ENCODE peak calls at places on chromosomes 4 and X, in eight cellular contexts. One of them, this sample, is unnamed.

GRCh38 chr4:118835896-118836762 is at the start of gene SEC24D:
- DNase-seq in spleen: peak
- DNase-seq in CD8-positive, alpha-beta memory T cell: peak
- DNase-seq in ovary: peak
- DNase-seq in AG04449: no peak
- DNase-seq in uterus: peak
- DNase-seq in endothelial cell of umbilical vein: peak
- DNase-seq in HCT116: peak
- DNase-seq in this sample: peak

GRCh38 chrX:42567268-42567667 is 210.7 kb downstream of the PPP1R2C start:
- DNase-seq in spleen: no peak
- DNase-seq in CD8-positive, alpha-beta memory T cell: no peak
- DNase-seq in ovary: no peak
- DNase-seq in AG04449: no peak
- DNase-seq in uterus: no peak
- DNase-seq in endothelial cell of umbilical vein: no peak
- DNase-seq in HCT116: no peak
- DNase-seq in this sample: no peak

GRCh38 chr4:103137446-103137827 is 37.8 kb upstream of the BDH2 start:
- DNase-seq in spleen: no peak
- DNase-seq in CD8-positive, alpha-beta memory T cell: no peak
- DNase-seq in ovary: no peak
- DNase-seq in AG04449: no peak
- DNase-seq in uterus: no peak
- DNase-seq in endothelial cell of umbilical vein: peak
- DNase-seq in HCT116: no peak
- DNase-seq in this sample: no peak

GRCh38 chrX:40468033-40468979 is 112.5 kb upstream of the ATP6AP2 start:
- DNase-seq in spleen: no peak
- DNase-seq in CD8-positive, alpha-beta memory T cell: no peak
- DNase-seq in ovary: no peak
- DNase-seq in AG04449: no peak
- DNase-seq in uterus: peak
- DNase-seq in endothelial cell of umbilical vein: peak
- DNase-seq in HCT116: peak
- DNase-seq in this sample: peak

GRCh38 chrX:57772637-57773036 is 92.6 kb upstream of the NLRP2B start:
- DNase-seq in spleen: no peak
- DNase-seq in CD8-positive, alpha-beta memory T cell: no peak
- DNase-seq in ovary: no peak
- DNase-seq in AG04449: no peak
- DNase-seq in uterus: no peak
- DNase-seq in endothelial cell of umbilical vein: no peak
- DNase-seq in HCT116: no peak
- DNase-seq in this sample: no peak

GRCh38 chr4:99591757-99592156 is 17.1 kb downstream of the MTTP start:
- DNase-seq in spleen: no peak
- DNase-seq in CD8-positive, alpha-beta memory T cell: no peak
- DNase-seq in ovary: no peak
- DNase-seq in AG04449: no peak
- DNase-seq in uterus: no peak
- DNase-seq in endothelial cell of umbilical vein: no peak
- DNase-seq in HCT116: no peak
- DNase-seq in this sample: no peak

GRCh38 chr4:93684571-93684970 is 144.0 kb upstream of the ATOH1 start:
- DNase-seq in spleen: no peak
- DNase-seq in CD8-positive, alpha-beta memory T cell: no peak
- DNase-seq in ovary: no peak
- DNase-seq in AG04449: no peak
- DNase-seq in uterus: no peak
- DNase-seq in endothelial cell of umbilical vein: no peak
- DNase-seq in HCT116: no peak
- DNase-seq in this sample: no peak

GRCh38 chr4:7649741-7650531 is 215.2 kb upstream of the PSAPL1 start:
- DNase-seq in spleen: peak
- DNase-seq in CD8-positive, alpha-beta memory T cell: peak
- DNase-seq in ovary: no peak
- DNase-seq in AG04449: peak
- DNase-seq in uterus: no peak
- DNase-seq in endothelial cell of umbilical vein: peak
- DNase-seq in HCT116: peak
- DNase-seq in this sample: peak

GRCh38 chr4:159608434-159608833 is 505.6 kb downstream of the RAPGEF2 start:
- DNase-seq in spleen: no peak
- DNase-seq in CD8-positive, alpha-beta memory T cell: no peak
- DNase-seq in ovary: no peak
- DNase-seq in AG04449: no peak
- DNase-seq in uterus: no peak
- DNase-seq in endothelial cell of umbilical vein: no peak
- DNase-seq in HCT116: no peak
- DNase-seq in this sample: no peak

GRCh38 chrX:8183281-8183680 is 12.2 kb upstream of the VCX2 start:
- DNase-seq in spleen: no peak
- DNase-seq in CD8-positive, alpha-beta memory T cell: no peak
- DNase-seq in ovary: no peak
- DNase-seq in AG04449: no peak
- DNase-seq in uterus: no peak
- DNase-seq in endothelial cell of umbilical vein: no peak
- DNase-seq in HCT116: no peak
- DNase-seq in this sample: no peak

GRCh38 chr4:100257567-100257966 is 67.3 kb upstream of the DDIT4L start:
- DNase-seq in spleen: no peak
- DNase-seq in CD8-positive, alpha-beta memory T cell: no peak
- DNase-seq in ovary: no peak
- DNase-seq in AG04449: no peak
- DNase-seq in uterus: no peak
- DNase-seq in endothelial cell of umbilical vein: no peak
- DNase-seq in HCT116: peak
- DNase-seq in this sample: no peak

GRCh38 chrX:34893741-34894140 is 48.9 kb upstream of the FAM47B start:
- DNase-seq in spleen: no peak
- DNase-seq in CD8-positive, alpha-beta memory T cell: no peak
- DNase-seq in ovary: no peak
- DNase-seq in AG04449: no peak
- DNase-seq in uterus: no peak
- DNase-seq in endothelial cell of umbilical vein: peak
- DNase-seq in HCT116: no peak
- DNase-seq in this sample: no peak

GRCh38 chr4:133270021-133270570 is 121.0 kb downstream of the PCDH10 start:
- DNase-seq in spleen: no peak
- DNase-seq in CD8-positive, alpha-beta memory T cell: no peak
- DNase-seq in ovary: no peak
- DNase-seq in AG04449: no peak
- DNase-seq in uterus: no peak
- DNase-seq in endothelial cell of umbilical vein: no peak
- DNase-seq in HCT116: no peak
- DNase-seq in this sample: no peak

GRCh38 chr4:138241281-138242075 is 671 bp downstream of the SLC7A11 start:
- DNase-seq in spleen: peak
- DNase-seq in CD8-positive, alpha-beta memory T cell: no peak
- DNase-seq in ovary: no peak
- DNase-seq in AG04449: no peak
- DNase-seq in uterus: no peak
- DNase-seq in endothelial cell of umbilical vein: peak
- DNase-seq in HCT116: no peak
- DNase-seq in this sample: no peak

GRCh38 chr4:118367872-118368271 is 15.1 kb upstream of the PRSS12 start:
- DNase-seq in spleen: no peak
- DNase-seq in CD8-positive, alpha-beta memory T cell: no peak
- DNase-seq in ovary: no peak
- DNase-seq in AG04449: no peak
- DNase-seq in uterus: no peak
- DNase-seq in endothelial cell of umbilical vein: no peak
- DNase-seq in HCT116: no peak
- DNase-seq in this sample: no peak

GRCh38 chr4:166838975-166839614 is 395.2 kb downstream of the SPOCK3 start:
- DNase-seq in spleen: no peak
- DNase-seq in CD8-positive, alpha-beta memory T cell: no peak
- DNase-seq in ovary: no peak
- DNase-seq in AG04449: no peak
- DNase-seq in uterus: no peak
- DNase-seq in endothelial cell of umbilical vein: no peak
- DNase-seq in HCT116: no peak
- DNase-seq in this sample: no peak

GRCh38 chrX:73262991-73263390 is 48.3 kb upstream of the NAP1L2 start:
- DNase-seq in spleen: no peak
- DNase-seq in CD8-positive, alpha-beta memory T cell: no peak
- DNase-seq in ovary: no peak
- DNase-seq in AG04449: no peak
- DNase-seq in uterus: no peak
- DNase-seq in endothelial cell of umbilical vein: peak
- DNase-seq in HCT116: peak
- DNase-seq in this sample: no peak

GRCh38 chr4:124640037-124640730 is 72.3 kb downstream of the ANKRD50 start:
- DNase-seq in spleen: no peak
- DNase-seq in CD8-positive, alpha-beta memory T cell: no peak
- DNase-seq in ovary: no peak
- DNase-seq in AG04449: no peak
- DNase-seq in uterus: no peak
- DNase-seq in endothelial cell of umbilical vein: peak
- DNase-seq in HCT116: peak
- DNase-seq in this sample: peak

GRCh38 chr4:121096629-121097028 is 24.3 kb upstream of the NDNF start:
- DNase-seq in spleen: no peak
- DNase-seq in CD8-positive, alpha-beta memory T cell: no peak
- DNase-seq in ovary: no peak
- DNase-seq in AG04449: peak
- DNase-seq in uterus: no peak
- DNase-seq in endothelial cell of umbilical vein: peak
- DNase-seq in HCT116: peak
- DNase-seq in this sample: no peak

GRCh38 chr4:10529891-10530786 is 72.9 kb upstream of the ZNF518B start:
- DNase-seq in spleen: no peak
- DNase-seq in CD8-positive, alpha-beta memory T cell: no peak
- DNase-seq in ovary: no peak
- DNase-seq in AG04449: no peak
- DNase-seq in uterus: peak
- DNase-seq in endothelial cell of umbilical vein: peak
- DNase-seq in HCT116: no peak
- DNase-seq in this sample: no peak

GRCh38 chr4:130849985-130850632 is 1754.2 kb downstream of the C4orf33 start:
- DNase-seq in spleen: no peak
- DNase-seq in CD8-positive, alpha-beta memory T cell: no peak
- DNase-seq in ovary: no peak
- DNase-seq in AG04449: no peak
- DNase-seq in uterus: no peak
- DNase-seq in endothelial cell of umbilical vein: no peak
- DNase-seq in HCT116: no peak
- DNase-seq in this sample: peak

GRCh38 chrX:74242484-74243138 is 61.4 kb upstream of the ZCCHC13 start:
- DNase-seq in spleen: no peak
- DNase-seq in CD8-positive, alpha-beta memory T cell: no peak
- DNase-seq in ovary: no peak
- DNase-seq in AG04449: no peak
- DNase-seq in uterus: no peak
- DNase-seq in endothelial cell of umbilical vein: no peak
- DNase-seq in HCT116: no peak
- DNase-seq in this sample: no peak

GRCh38 chr4:110515676-110516075 is 39.7 kb downstream of the ENPEP start:
- DNase-seq in spleen: no peak
- DNase-seq in CD8-positive, alpha-beta memory T cell: no peak
- DNase-seq in ovary: no peak
- DNase-seq in AG04449: no peak
- DNase-seq in uterus: no peak
- DNase-seq in endothelial cell of umbilical vein: no peak
- DNase-seq in HCT116: no peak
- DNase-seq in this sample: no peak

GRCh38 chrX:131394384-131394783 is 105.3 kb upstream of the IGSF1 start:
- DNase-seq in spleen: no peak
- DNase-seq in CD8-positive, alpha-beta memory T cell: no peak
- DNase-seq in ovary: no peak
- DNase-seq in AG04449: no peak
- DNase-seq in uterus: no peak
- DNase-seq in endothelial cell of umbilical vein: no peak
- DNase-seq in HCT116: peak
- DNase-seq in this sample: no peak

GRCh38 chr4:3249681-3250437 is 900 bp downstream of the MSANTD1 start:
- DNase-seq in spleen: peak
- DNase-seq in CD8-positive, alpha-beta memory T cell: peak
- DNase-seq in ovary: peak
- DNase-seq in AG04449: no peak
- DNase-seq in uterus: no peak
- DNase-seq in endothelial cell of umbilical vein: no peak
- DNase-seq in HCT116: no peak
- DNase-seq in this sample: no peak

GRCh38 chr4:73853246-73853704 is at the start of gene PF4V1:
- DNase-seq in spleen: peak
- DNase-seq in CD8-positive, alpha-beta memory T cell: no peak
- DNase-seq in ovary: no peak
- DNase-seq in AG04449: no peak
- DNase-seq in uterus: no peak
- DNase-seq in endothelial cell of umbilical vein: peak
- DNase-seq in HCT116: no peak
- DNase-seq in this sample: no peak
- H3K4me3 ChIP-seq in spleen: peak
- H3K4me3 ChIP-seq in CD8-positive, alpha-beta memory T cell: no peak
- H3K4me3 ChIP-seq in ovary: no peak
- H3K4me3 ChIP-seq in AG04449: peak
- H3K4me3 ChIP-seq in uterus: no peak
- H3K4me3 ChIP-seq in endothelial cell of umbilical vein: no peak
- H3K4me3 ChIP-seq in HCT116: no peak
- H3K4me3 ChIP-seq in this sample: no peak

GRCh38 chrX:3711331-3711917 is 2.0 kb downstream of the PRKX start:
- DNase-seq in spleen: peak
- DNase-seq in CD8-positive, alpha-beta memory T cell: peak
- DNase-seq in ovary: no peak
- DNase-seq in AG04449: no peak
- DNase-seq in uterus: no peak
- DNase-seq in endothelial cell of umbilical vein: no peak
- DNase-seq in HCT116: no peak
- DNase-seq in this sample: no peak
- H3K4me3 ChIP-seq in spleen: peak
- H3K4me3 ChIP-seq in CD8-positive, alpha-beta memory T cell: peak
- H3K4me3 ChIP-seq in ovary: no peak
- H3K4me3 ChIP-seq in AG04449: peak
- H3K4me3 ChIP-seq in uterus: peak
- H3K4me3 ChIP-seq in endothelial cell of umbilical vein: peak
- H3K4me3 ChIP-seq in HCT116: peak
- H3K4me3 ChIP-seq in this sample: peak

GRCh38 chr4:140096483-140096861 is 57.5 kb downstream of the MAML3 start:
- DNase-seq in spleen: no peak
- DNase-seq in CD8-positive, alpha-beta memory T cell: no peak
- DNase-seq in ovary: no peak
- DNase-seq in AG04449: no peak
- DNase-seq in uterus: no peak
- DNase-seq in endothelial cell of umbilical vein: no peak
- DNase-seq in HCT116: no peak
- DNase-seq in this sample: no peak
- H3K4me3 ChIP-seq in spleen: no peak
- H3K4me3 ChIP-seq in CD8-positive, alpha-beta memory T cell: no peak
- H3K4me3 ChIP-seq in ovary: no peak
- H3K4me3 ChIP-seq in AG04449: no peak
- H3K4me3 ChIP-seq in uterus: no peak
- H3K4me3 ChIP-seq in endothelial cell of umbilical vein: peak
- H3K4me3 ChIP-seq in HCT116: no peak
- H3K4me3 ChIP-seq in this sample: no peak

DNA sequence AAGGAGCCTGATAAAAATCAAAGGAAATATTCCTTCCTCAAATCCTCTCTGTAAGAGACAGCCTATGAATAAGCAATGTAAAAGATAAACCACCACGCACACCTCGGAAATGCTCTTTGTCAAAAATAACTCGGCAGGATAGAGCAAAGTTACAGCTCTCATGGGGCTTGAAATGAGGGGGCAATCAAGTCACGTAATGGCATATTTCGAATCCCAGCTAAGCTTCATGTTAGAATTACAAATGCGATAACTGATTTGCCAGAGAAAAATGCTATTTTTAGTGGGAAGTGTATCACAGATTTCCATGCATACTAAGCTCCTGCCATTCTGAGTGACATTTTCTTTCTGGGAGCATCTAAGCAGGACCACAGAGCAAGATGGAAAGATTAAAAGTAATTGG is 49.4 kb downstream of the EVC2 start:
- DNase-seq in spleen: no peak
- DNase-seq in CD8-positive, alpha-beta memory T cell: no peak
- DNase-seq in ovary: no peak
- DNase-seq in AG04449: no peak
- DNase-seq in uterus: no peak
- DNase-seq in endothelial cell of umbilical vein: no peak
- DNase-seq in HCT116: no peak
- DNase-seq in this sample: no peak
- H3K4me3 ChIP-seq in spleen: no peak
- H3K4me3 ChIP-seq in CD8-positive, alpha-beta memory T cell: no peak
- H3K4me3 ChIP-seq in ovary: no peak
- H3K4me3 ChIP-seq in AG04449: no peak
- H3K4me3 ChIP-seq in uterus: no peak
- H3K4me3 ChIP-seq in endothelial cell of umbilical vein: no peak
- H3K4me3 ChIP-seq in HCT116: no peak
- H3K4me3 ChIP-seq in this sample: no peak

This sample was measured in skeletal muscle cell.